ENCODE peak calls at places on chromosome 16, in nine cellular contexts. E is foreskin fibroblast; Y is endodermal cell; K is tibial artery; R is ascending aorta; C is K562; A is CD4-positive, alpha-beta T cell; D is IMR-90; N is type B pancreatic cell. H is an unnamed sample.

GRCh38 chr16:27226476-27226875 is 23.1 kb downstream of the KDM8 start:
- DNase-seq in D (no peak), C (no peak), N (no peak), R (no peak), K (no peak), A (no peak), Y (no peak), E (no peak), H (no peak)

GRCh38 chr16:67884684-67885083 is at the start of gene NRN1L:
- DNase-seq in E (peak), N (peak), D (peak), K (peak), A (no peak), R (peak), Y (peak), C (peak), H (peak)

GRCh38 chr16:20181386-20181785 is 107.7 kb upstream of the GPR139 start:
- DNase-seq in C (no peak), Y (no peak), K (no peak), D (no peak), E (no peak), N (no peak), R (no peak), A (no peak), H (no peak)

GRCh38 chr16:19710991-19711545 is 7.0 kb downstream of the KNOP1 start:
- DNase-seq in A (no peak), R (no peak), Y (no peak), N (no peak), K (no peak), C (no peak), D (no peak), E (no peak), H (no peak)

GRCh38 chr16:12901204-12901596 is 198 bp upstream of the SHISA9 start:
- DNase-seq in C (no peak), E (no peak), A (no peak), K (no peak), D (no peak), R (no peak), N (no peak), Y (peak), H (peak)

GRCh38 chr16:2054543-2055245 is 6.9 kb downstream of the TSC2 start:
- DNase-seq in D (no peak), R (no peak), N (no peak), A (no peak), E (no peak), Y (no peak), C (no peak), K (no peak), H (no peak)

GRCh38 chr16:21565816-21566669 is 33.3 kb upstream of the METTL9 start:
- DNase-seq in Y (no peak), A (no peak), K (no peak), N (peak), E (no peak), D (no peak), C (no peak), R (peak), H (no peak)

GRCh38 chr16:48494742-48495141 is 109.5 kb upstream of the SIAH1 start:
- DNase-seq in D (no peak), E (no peak), Y (no peak), K (no peak), C (no peak), R (no peak), A (no peak), N (no peak), H (no peak)

GRCh38 chr16:685967-686366 is 1.8 kb upstream of the JMJD8 start:
- DNase-seq in R (no peak), D (peak), A (no peak), E (no peak), K (no peak), C (peak), Y (peak), N (no peak), H (peak)

GRCh38 chr16:77689971-77690370 is 32.3 kb upstream of the NUDT7 start:
- DNase-seq in N (no peak), R (no peak), D (no peak), K (no peak), E (no peak), A (no peak), C (no peak), Y (no peak), H (no peak)

GRCh38 chr16:56773531-56773930 is 43.6 kb downstream of the NUP93 start:
- DNase-seq in C (no peak), R (no peak), N (no peak), A (no peak), Y (no peak), E (no peak), D (no peak), K (no peak), H (no peak)

GRCh38 chr16:64627781-64628180 is 494.1 kb downstream of the CDH11 start:
- DNase-seq in R (no peak), N (no peak), Y (no peak), K (no peak), E (no peak), C (no peak), A (no peak), D (no peak), H (no peak)

GRCh38 chr16:81261049-81261648 is 22.7 kb downstream of the BCO1 start:
- DNase-seq in A (no peak), Y (peak), R (no peak), K (no peak), D (no peak), E (no peak), N (no peak), C (peak), H (no peak)

GRCh38 chr16:82070656-82071369 is 35.8 kb downstream of the HSD17B2 start:
- DNase-seq in K (no peak), C (no peak), R (no peak), A (no peak), D (peak), Y (no peak), E (peak), N (no peak), H (no peak)

GRCh38 chr16:48526058-48526957 is 83.7 kb downstream of the N4BP1 start:
- DNase-seq in E (no peak), K (no peak), A (no peak), C (peak), D (no peak), N (no peak), Y (peak), R (peak), H (no peak)

GRCh38 chr16:10906914-10907756 is 30.1 kb downstream of the CIITA start:
- DNase-seq in R (no peak), D (no peak), N (no peak), C (no peak), A (no peak), Y (no peak), K (no peak), E (no peak), H (no peak)

GRCh38 chr16:50079741-50080140 is 14.0 kb downstream of the HEATR3 start:
- DNase-seq in D (no peak), E (no peak), K (no peak), R (no peak), C (no peak), A (no peak), N (no peak), Y (no peak), H (no peak)

GRCh38 chr16:8579559-8579958 is 10.8 kb downstream of the TMEM114 start:
- DNase-seq in E (no peak), Y (no peak), R (no peak), D (no peak), C (no peak), K (no peak), A (no peak), N (no peak), H (no peak)

GRCh38 chr16:9612267-9612666 is 520.8 kb downstream of the HAPSTR1 start:
- DNase-seq in C (no peak), E (no peak), R (no peak), N (no peak), K (no peak), A (no peak), Y (peak), D (no peak), H (no peak)

GRCh38 chr16:86515420-86515779 is 5.1 kb downstream of the FOXF1 start:
- DNase-seq in K (no peak), C (no peak), A (no peak), N (no peak), Y (peak), D (peak), E (no peak), R (no peak), H (no peak)

GRCh38 chr16:67543036-67543435 is 14.4 kb downstream of the RIPOR1 start:
- DNase-seq in C (no peak), E (no peak), Y (no peak), A (no peak), N (no peak), K (no peak), D (no peak), R (no peak), H (no peak)

GRCh38 chr16:27214084-27214961 is 11.0 kb downstream of the KDM8 start:
- DNase-seq in N (no peak), R (no peak), E (no peak), K (no peak), Y (no peak), C (no peak), A (no peak), D (no peak), H (no peak)

GRCh38 chr16:82699711-82700495 is 73.1 kb downstream of the CDH13 start:
- DNase-seq in R (peak), D (peak), E (peak), C (no peak), N (no peak), Y (no peak), K (peak), A (no peak), H (no peak)

GRCh38 chr16:68779891-68780290 is 42.8 kb downstream of the CDH1 start:
- DNase-seq in A (no peak), C (no peak), K (no peak), D (no peak), E (no peak), R (no peak), Y (no peak), N (no peak), H (no peak)

GRCh38 chr16:60013076-60013475 is 1279.0 kb upstream of the GOT2 start:
- DNase-seq in A (no peak), K (no peak), C (no peak), E (no peak), Y (no peak), R (no peak), N (no peak), D (no peak), H (no peak)

GRCh38 chr16:54126907-54127306 is 159.7 kb downstream of the IRX3 start:
- DNase-seq in C (no peak), R (no peak), E (no peak), K (no peak), A (no peak), D (no peak), N (no peak), Y (no peak), H (no peak)

GRCh38 chr16:88282221-88283041 is 100.3 kb upstream of the ZNF469 start:
- DNase-seq in K (no peak), D (peak), Y (no peak), R (no peak), C (peak), N (no peak), A (no peak), E (peak), H (no peak)

GRCh38 chr16:86630471-86630870 is 52.1 kb downstream of the FOXL1 start:
- DNase-seq in D (peak), C (no peak), E (no peak), N (no peak), K (no peak), Y (no peak), A (no peak), R (no peak), H (no peak)

GRCh38 chr16:74726736-74727135 is 26.1 kb upstream of the MLKL start:
- DNase-seq in N (no peak), A (no peak), K (no peak), E (no peak), Y (peak), D (no peak), R (no peak), C (peak), H (peak)

GRCh38 chr16:1678500-1679098 is 520 bp downstream of the JPT2 start:
- DNase-seq in N (no peak), A (peak), K (peak), E (peak), C (peak), Y (peak), D (peak), R (peak), H (no peak)

GRCh38 chr16:83134638-83135037 is 507.9 kb downstream of the CDH13 start:
- DNase-seq in N (no peak), A (no peak), E (no peak), D (no peak), C (no peak), R (no peak), Y (no peak), K (no peak), H (no peak)

GRCh38 chr16:81451753-81452680 is 7.4 kb downstream of the CMIP start:
- DNase-seq in N (no peak), C (peak), K (peak), R (peak), A (peak), Y (peak), E (no peak), D (peak), H (no peak)

GRCh38 chr16:53821957-53822625 is 118.1 kb downstream of the FTO start:
- DNase-seq in R (no peak), N (no peak), A (no peak), E (peak), Y (no peak), C (no peak), K (no peak), D (peak), H (no peak)

GRCh38 chr16:20866161-20866772 is 33.9 kb downstream of the DCUN1D3 start:
- DNase-seq in C (peak), D (peak), K (peak), A (no peak), E (peak), Y (peak), R (peak), N (no peak), H (no peak)

GRCh38 chr16:57169327-57169726 is 16.5 kb downstream of the PSME3IP1 start:
- DNase-seq in Y (no peak), A (no peak), R (no peak), N (no peak), D (peak), K (no peak), E (no peak), C (no peak), H (no peak)

GRCh38 chr16:66519482-66519881 is 30.4 kb downstream of the TK2 start:
- DNase-seq in K (no peak), N (no peak), D (no peak), E (no peak), A (no peak), Y (peak), R (no peak), C (no peak), H (no peak)

GRCh38 chr16:22815863-22816262 is 1.9 kb downstream of the HS3ST2 start:
- DNase-seq in C (no peak), A (no peak), R (no peak), Y (no peak), K (no peak), E (no peak), N (no peak), D (no peak), H (no peak)

GRCh38 chr16:22813946-22814325 is at the start of gene HS3ST2:
- DNase-seq in K (peak), Y (peak), R (peak), E (peak), A (no peak), N (peak), C (no peak), D (no peak), H (peak)

GRCh38 chr16:22814330-22815105 is 556 bp downstream of the HS3ST2 start:
- DNase-seq in C (no peak), D (no peak), A (no peak), K (peak), R (no peak), Y (peak), N (no peak), E (no peak), H (peak)

GRCh38 chr16:22816475-22816874 is 2.5 kb downstream of the HS3ST2 start:
- DNase-seq in Y (no peak), D (no peak), R (peak), A (no peak), C (no peak), N (no peak), K (no peak), E (no peak), H (no peak)

DNA sequence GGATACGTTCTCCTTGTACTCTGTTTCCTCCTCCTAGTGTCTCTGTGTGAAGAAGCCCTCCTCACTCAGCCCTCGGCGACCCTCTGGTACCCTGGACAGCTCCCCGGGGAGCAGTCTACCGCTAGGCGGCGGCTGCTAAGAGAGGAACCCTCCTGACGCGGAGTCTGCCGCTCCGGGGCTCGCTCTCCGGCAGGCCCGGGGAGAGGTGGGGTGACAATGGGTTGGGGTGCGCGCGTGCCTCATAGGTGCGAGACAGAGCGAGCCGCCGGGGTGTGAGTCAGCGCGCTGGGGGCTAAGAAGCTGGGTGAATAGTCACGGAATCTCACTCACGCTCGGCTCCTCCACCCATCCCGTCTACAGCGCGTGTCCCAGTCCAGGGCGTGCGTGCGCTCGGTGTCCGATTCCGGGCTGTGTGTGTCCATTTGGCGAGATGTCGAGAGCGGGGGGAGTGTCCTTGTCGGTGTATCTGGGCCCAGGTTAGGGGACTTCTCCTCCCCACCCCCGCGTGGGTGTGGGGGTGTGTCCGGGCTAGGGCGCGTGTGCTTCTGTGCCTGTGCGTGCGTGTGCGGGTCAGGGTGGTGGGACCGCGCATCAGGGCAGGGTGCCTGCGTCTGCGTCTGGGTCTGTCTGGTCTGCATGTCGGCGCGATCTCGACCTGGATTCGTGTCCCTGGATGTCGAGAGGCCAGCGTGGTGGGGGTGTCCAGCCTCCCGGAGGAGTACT is 578 bp upstream of the HS3ST2 start:
- DNase-seq in E (peak), Y (peak), C (peak), R (peak), K (peak), D (peak), N (peak), A (no peak), H (peak)
- TF ChIP-seq CTCF in E (peak), Y (peak), C (peak), R (peak), K (peak), D (peak), N (peak), A (no peak), H (peak)

DNA sequence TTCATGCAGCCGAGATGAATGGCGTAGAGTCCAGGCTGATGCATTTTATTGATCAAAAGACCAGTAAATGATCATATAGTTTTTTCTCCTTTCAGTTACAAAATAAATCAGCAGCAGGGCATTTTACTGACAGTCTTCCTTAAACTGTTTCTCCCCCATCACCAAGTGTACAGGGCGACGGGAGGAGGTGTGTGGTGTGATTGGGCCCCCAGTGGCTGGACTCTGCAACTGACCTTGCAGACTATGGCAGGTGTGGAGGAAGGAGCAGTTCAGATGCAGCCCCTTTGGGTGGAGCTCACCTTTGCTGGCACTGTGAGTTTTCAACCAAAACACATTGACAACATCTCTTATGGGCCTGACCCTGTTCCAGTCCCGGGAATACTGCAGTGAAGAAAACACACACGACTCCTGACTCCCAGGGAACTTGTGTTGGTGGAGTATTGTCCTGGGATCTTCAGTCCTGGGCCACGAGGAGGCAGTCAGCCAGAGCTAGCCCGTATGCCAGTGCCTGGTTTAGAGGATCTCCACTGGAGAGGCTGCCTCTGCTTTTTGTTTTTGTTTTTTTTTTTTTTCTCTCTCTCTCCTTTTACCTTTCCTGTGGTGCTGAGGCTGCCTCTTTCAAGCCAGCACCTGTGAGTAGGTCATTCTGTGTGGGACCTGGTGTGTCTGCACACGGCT is 29.8 kb downstream of the KIAA0513 start:
- DNase-seq in N (no peak), C (peak), K (no peak), D (no peak), A (no peak), Y (peak), E (no peak), R (no peak), H (no peak)
- TF ChIP-seq CTCF in N (peak), C (peak), K (no peak), D (peak), A (no peak), Y (peak), E (peak), R (no peak), H (peak)

GRCh38 chr16:14018848-14019247 is 52.3 kb upstream of the MRTFB start:
- DNase-seq in E (no peak), C (no peak), D (no peak), N (no peak), R (no peak), K (no peak), A (no peak), Y (peak), H (no peak)
- TF ChIP-seq CTCF in E (no peak), C (no peak), D (no peak), N (no peak), R (peak), K (no peak), A (no peak), Y (peak), H (no peak)

GRCh38 chr16:15037003-15037402 is 18.9 kb downstream of the NTAN1 start:
- DNase-seq in D (no peak), E (no peak), A (no peak), R (no peak), K (no peak), Y (no peak), C (no peak), N (no peak), H (no peak)

GRCh38 chr16:15032547-15033308 is 23.1 kb downstream of the NTAN1 start:
- DNase-seq in E (no peak), C (peak), Y (peak), K (no peak), R (no peak), D (peak), A (no peak), N (no peak), H (no peak)

GRCh38 chr16:15033309-15033707 is 22.6 kb downstream of the NTAN1 start:
- DNase-seq in R (no peak), C (no peak), A (no peak), K (no peak), N (no peak), E (no peak), Y (peak), D (no peak), H (no peak)

GRCh38 chr16:15035163-15035729 is 20.6 kb downstream of the NTAN1 start:
- DNase-seq in K (no peak), N (no peak), R (no peak), A (no peak), E (no peak), D (no peak), C (no peak), Y (no peak), H (no peak)

DNA sequence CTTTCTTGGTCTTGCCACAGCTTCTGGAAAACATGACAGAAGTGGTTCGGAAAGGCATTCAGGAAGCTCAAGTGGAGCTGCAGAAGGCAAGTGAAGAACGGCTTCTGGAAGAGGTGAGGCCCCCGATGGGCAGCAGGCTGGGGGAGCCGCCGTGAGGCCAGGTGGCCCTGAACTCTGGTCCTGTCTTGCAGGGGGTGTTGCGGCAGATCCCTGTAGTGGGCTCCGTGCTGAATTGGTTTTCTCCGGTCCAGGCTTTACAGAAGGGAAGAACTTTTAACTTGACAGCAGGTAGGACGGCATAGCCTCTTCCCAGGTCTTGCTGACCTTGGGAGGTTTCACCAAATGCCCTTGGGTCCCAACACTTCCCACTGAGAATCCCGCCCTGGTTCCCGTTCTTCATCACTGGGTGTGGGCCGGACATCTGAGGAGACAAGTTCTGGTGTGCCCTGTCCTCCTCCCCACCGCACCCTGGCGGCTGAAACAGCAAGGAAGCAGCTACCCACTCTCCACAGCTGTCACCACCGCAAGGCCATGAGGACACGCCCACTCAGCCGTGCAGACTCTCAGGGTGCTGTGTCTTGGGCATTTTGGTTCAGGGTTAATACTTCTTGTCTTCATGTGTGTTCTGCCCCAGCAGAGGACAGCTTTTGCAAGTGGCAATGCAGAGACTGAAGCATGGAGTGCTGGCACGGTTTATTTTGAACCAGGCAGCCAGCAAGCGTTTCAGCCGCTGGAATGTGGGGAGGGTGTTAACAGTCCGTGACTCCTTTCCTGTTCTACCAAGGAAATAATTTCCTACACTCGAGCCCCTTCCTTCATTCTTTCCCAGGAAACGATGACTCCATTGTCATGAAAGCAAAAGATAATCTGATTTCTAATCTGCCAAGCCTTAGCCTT is 21.4 kb downstream of the NTAN1 start:
- DNase-seq in Y (no peak), K (no peak), C (no peak), E (no peak), R (no peak), N (no peak), A (no peak), D (no peak), H (no peak)
- TF ChIP-seq CTCF in Y (no peak), K (no peak), C (no peak), E (no peak), R (no peak), N (no peak), A (no peak), D (no peak), H (no peak)

H was measured in nephron progenitor cell.